ENCODE peak calls at places on chromosomes 7 and 10, in ten cellular contexts. L, O, G, J, H, U, P, C, M and T are unnamed samples.

GRCh38 chr10:74962517-74962916 is 136.1 kb downstream of the KAT6B start:
- DNase-seq in J (no peak), M (no peak), C (no peak), G (no peak), H (no peak), U (no peak), O (no peak), L (no peak), P (no peak), T (no peak)

GRCh38 chr10:49139000-49139865 is 5.4 kb upstream of the FAM170B start:
- DNase-seq in M (no peak), U (no peak), J (no peak), C (no peak), G (no peak), L (peak; percentile 73), O (no peak), H (peak; percentile 89), P (no peak), T (no peak)

GRCh38 chr10:110918269-110918632 is 729 bp downstream of the BBIP1 start:
- DNase-seq in U (no peak), O (peak; percentile 97), H (peak; percentile 99), M (peak; percentile 98), G (peak; percentile 99), P (peak; percentile 81), J (peak; percentile 97), L (peak; percentile 94), C (no peak), T (no peak)

GRCh38 chr7:146002431-146003078 is 114.0 kb upstream of the CNTNAP2 start:
- DNase-seq in J (no peak), M (no peak), G (no peak), H (no peak), O (no peak), C (no peak), U (peak; percentile 9), P (no peak), L (no peak), T (no peak)

GRCh38 chr7:137343483-137343841 is at the start of gene PTN:
- DNase-seq in M (peak; percentile 89), P (no peak), G (peak; percentile 64), U (no peak), L (peak; percentile 58), J (peak; percentile 25), O (peak; percentile 40), C (no peak), H (peak; percentile 74), T (peak; percentile 25)

GRCh38 chr7:45920543-45921380 is at the start of gene IGFBP3:
- DNase-seq in U (peak; percentile 48), G (peak; percentile 57), O (peak; percentile 60), P (no peak), M (peak; percentile 89), J (peak; percentile 62), L (peak; percentile 57), C (no peak), H (peak; percentile 93), T (peak; percentile 63)

GRCh38 chr10:27745719-27746363 is at the start of gene MKX:
- DNase-seq in O (peak; percentile 21), U (no peak), H (peak; percentile 92), L (no peak), M (peak; percentile 94), P (no peak), C (no peak), G (peak; percentile 79), J (peak; percentile 47), T (peak; percentile 60)

GRCh38 chr7:87574630-87575029 is 26.1 kb downstream of the ABCB1 start:
- DNase-seq in U (no peak), H (peak; percentile 87), M (no peak), P (no peak), G (no peak), L (peak; percentile 9), O (no peak), C (no peak), J (no peak), T (no peak)

GRCh38 chr7:139940866-139941265 is 111.8 kb downstream of the TBXAS1 start:
- DNase-seq in G (no peak), C (no peak), H (no peak), J (no peak), M (no peak), P (no peak), O (no peak), U (no peak), L (peak; percentile 47), T (no peak)

DNA sequence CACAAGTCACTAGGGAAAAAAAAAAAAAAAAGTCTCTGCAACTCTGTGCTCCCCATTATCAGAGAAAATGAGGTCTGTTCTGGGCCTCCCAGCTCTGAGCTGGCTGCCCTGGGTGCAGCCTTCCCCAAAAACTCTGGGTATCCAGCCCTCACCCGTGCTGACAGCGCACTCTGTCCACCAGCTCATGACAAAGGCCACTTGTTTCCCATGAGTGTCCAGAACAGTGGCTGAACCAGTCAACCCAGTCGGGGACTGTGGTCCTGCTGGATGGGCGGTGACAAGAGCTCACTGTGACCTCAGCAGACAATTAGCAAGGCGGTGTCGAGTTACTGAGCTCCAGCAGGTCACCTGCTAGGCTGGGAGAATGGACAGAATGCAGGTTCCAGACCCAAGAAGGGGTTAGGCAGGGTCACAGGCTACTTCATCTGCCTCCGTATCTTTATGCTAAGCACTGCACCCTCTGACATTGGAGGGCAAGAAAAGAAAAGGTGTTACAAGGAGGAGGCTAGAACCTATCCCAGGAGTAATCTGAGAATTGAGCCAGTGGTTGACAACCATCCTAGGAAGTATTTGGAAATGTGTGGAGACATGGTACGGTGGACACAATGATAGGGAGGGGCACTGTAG is 37.2 kb downstream of the DLG5 start:
- DNase-seq in P (no peak), O (no peak), J (peak; percentile 92), C (no peak), U (no peak), L (no peak), G (no peak), H (no peak), M (peak; percentile 93), T (no peak)
- H3K4me3 ChIP-seq in P (no peak overlapping the region), O (no peak overlapping the region), J (no peak overlapping the region), C (no peak overlapping the region), U (no peak overlapping the region), L (no peak overlapping the region), G (no peak overlapping the region), H (no peak overlapping the region), M (no peak overlapping the region), T (no peak overlapping the region)

DNA sequence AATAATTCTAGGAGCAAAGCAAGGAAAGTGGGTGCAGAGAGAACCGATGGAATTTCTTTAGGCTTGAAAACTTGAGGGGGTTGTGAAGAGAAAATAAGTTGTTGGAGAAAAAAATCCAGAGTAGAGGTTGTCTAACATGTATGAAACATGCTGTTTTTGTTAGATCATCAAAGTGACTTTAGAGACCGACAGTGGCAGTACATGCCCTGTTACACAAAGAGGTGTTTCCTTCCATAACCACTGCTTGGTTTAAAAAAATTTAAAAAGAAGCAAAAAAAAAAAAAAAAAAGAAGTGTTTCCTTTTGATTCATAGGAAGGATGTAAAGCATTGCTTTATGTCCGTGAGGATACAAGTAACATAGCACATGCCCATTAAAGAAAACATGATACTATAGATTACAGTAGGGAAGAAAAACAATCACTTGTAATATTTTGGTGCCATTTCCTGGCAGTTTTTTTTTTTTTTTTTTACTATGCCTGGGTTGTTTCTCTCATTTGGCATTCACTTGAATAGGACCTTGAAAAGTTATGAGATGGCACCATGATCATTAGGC is 6.1 kb downstream of the ENTPD1 start:
- DNase-seq in M (no peak), P (no peak), C (no peak), L (no peak), U (peak; percentile 59), O (no peak), G (no peak), J (no peak), H (no peak), T (no peak)
- H3K4me3 ChIP-seq in M (no peak overlapping the region), P (no peak overlapping the region), C (no peak overlapping the region), L (no peak overlapping the region), U (peak overlapping the region; percentile 64), O (no peak overlapping the region), G (no peak overlapping the region), J (no peak overlapping the region), H (no peak overlapping the region), T (no peak overlapping the region)

GRCh38 chr7:3194501-3195141 is 106.4 kb upstream of the SDK1 start:
- DNase-seq in O (no peak), C (peak; percentile 16), J (peak; percentile 50), M (peak; percentile 90), H (no peak), U (no peak), L (peak; percentile 82), P (no peak), G (peak; percentile 44), T (no peak)
- H3K4me3 ChIP-seq in O (no peak overlapping the region), C (no peak overlapping the region), J (no peak overlapping the region), M (no peak overlapping the region), H (no peak overlapping the region), U (no peak overlapping the region), L (no peak overlapping the region), P (no peak overlapping the region), G (no peak overlapping the region), T (no peak overlapping the region)

GRCh38 chr10:72087969-72088878 is at the start of gene SPOCK2:
- DNase-seq in G (no peak), C (peak; percentile 89), O (no peak), U (no peak), H (peak; percentile 39), M (peak; percentile 76), L (no peak), P (peak; percentile 69), J (no peak), T (peak; percentile 55)

GRCh38 chr10:72088879-72089585 is 681 bp upstream of the SPOCK2 start:
- DNase-seq in C (peak; percentile 86), M (peak; percentile 72), H (peak; percentile 30), O (peak; percentile 62), L (no peak), G (no peak), U (no peak), P (no peak), J (no peak), T (peak; percentile 88)

GRCh38 chr10:72086466-72087391 is 1.6 kb downstream of the SPOCK2 start:
- DNase-seq in C (peak; percentile 96), P (peak; percentile 56), J (no peak), G (no peak), O (peak; percentile 50), L (no peak), M (peak; percentile 82), H (peak; percentile 13), U (peak; percentile 33), T (peak; percentile 67)

GRCh38 chr10:72085864-72086465 is 2.4 kb downstream of the SPOCK2 start:
- DNase-seq in P (no peak), C (no peak), G (no peak), U (no peak), J (no peak), M (no peak), H (no peak), L (no peak), O (no peak), T (no peak)

DNA sequence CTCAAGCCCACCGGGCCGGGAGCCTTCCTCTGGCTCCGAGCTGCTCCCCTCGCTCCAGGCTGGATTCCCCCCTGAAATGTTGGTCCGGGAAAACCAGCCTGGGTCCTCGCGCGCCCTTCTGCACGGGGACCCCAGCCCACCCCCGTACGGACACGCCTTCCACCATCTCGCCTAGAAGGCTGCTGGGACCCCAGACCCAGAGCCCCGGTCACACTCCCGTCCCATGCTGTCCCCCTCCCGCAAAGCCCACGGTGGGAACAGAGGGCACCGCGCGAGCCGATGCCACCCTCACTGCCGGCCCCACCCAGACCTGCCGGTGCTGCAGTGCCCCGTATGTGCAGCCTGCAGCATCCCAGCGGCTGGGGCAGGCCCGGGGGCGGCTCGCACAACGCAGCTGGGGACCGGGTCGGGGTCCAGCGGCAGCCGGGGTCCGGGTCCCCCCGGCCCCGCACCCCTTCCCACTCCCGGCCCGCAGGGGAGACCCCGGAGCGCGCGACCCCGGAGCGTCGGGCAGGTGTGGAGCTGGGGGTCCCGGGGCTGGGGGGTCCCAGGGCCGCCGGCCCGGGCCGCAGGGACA is 871 bp downstream of the SPOCK2 start:
- DNase-seq in O (no peak), J (no peak), G (no peak), C (peak; percentile 93), H (no peak), L (no peak), P (no peak), M (peak; percentile 66), U (no peak), T (no peak)
- H3K4me3 ChIP-seq in O (peak overlapping the region; percentile 71), J (no peak overlapping the region), G (no peak overlapping the region), C (peak overlapping the region; percentile 51), H (peak overlapping the region; percentile 44), L (no peak overlapping the region), P (peak overlapping the region; percentile 88), M (peak overlapping the region; percentile 73), U (peak overlapping the region; percentile 46), T (peak overlapping the region; percentile 60)